ENCODE peak calls at places on chromosome 7, in eight cellular contexts. One of them, this sample, is unnamed.
A peak's percentile ranks its signal among the peaks of the same experiment; 100 is the strongest.

GRCh38 chr7:50092579-50093411 is at the start of gene ZPBP:
- DNase-seq in suprapubic skin: no peak
- DNase-seq in MM.1S: peak; percentile 57
- DNase-seq in colonic mucosa: peak; percentile 44
- DNase-seq in neuronal stem cell: peak; percentile 48
- DNase-seq in lower lobe of right lung: peak; percentile 56
- DNase-seq in neural progenitor cell: peak; percentile 60
- DNase-seq in CD4-positive, CD25-positive, alpha-beta regulatory T cell: peak; percentile 72
- DNase-seq in this sample: peak; percentile 55

GRCh38 chr7:41047789-41048191 is 655.1 kb downstream of the INHBA start:
- DNase-seq in suprapubic skin: no peak
- DNase-seq in MM.1S: no peak
- DNase-seq in colonic mucosa: no peak
- DNase-seq in neuronal stem cell: no peak
- DNase-seq in lower lobe of right lung: no peak
- DNase-seq in neural progenitor cell: no peak
- DNase-seq in CD4-positive, CD25-positive, alpha-beta regulatory T cell: no peak
- DNase-seq in this sample: no peak

GRCh38 chr7:5428470-5429252 is 5.0 kb upstream of the TNRC18 start:
- DNase-seq in suprapubic skin: peak; percentile 91
- DNase-seq in MM.1S: no peak
- DNase-seq in colonic mucosa: peak; percentile 77
- DNase-seq in neuronal stem cell: no peak
- DNase-seq in lower lobe of right lung: peak; percentile 72
- DNase-seq in neural progenitor cell: peak; percentile 50
- DNase-seq in CD4-positive, CD25-positive, alpha-beta regulatory T cell: no peak
- DNase-seq in this sample: no peak

GRCh38 chr7:45033261-45033930 is 33.4 kb downstream of the CCM2 start:
- DNase-seq in suprapubic skin: no peak
- DNase-seq in MM.1S: no peak
- DNase-seq in colonic mucosa: no peak
- DNase-seq in neuronal stem cell: no peak
- DNase-seq in lower lobe of right lung: no peak
- DNase-seq in neural progenitor cell: no peak
- DNase-seq in CD4-positive, CD25-positive, alpha-beta regulatory T cell: no peak
- DNase-seq in this sample: peak; percentile 24

GRCh38 chr7:133746847-133747246 is 380.3 kb upstream of the LRGUK start:
- DNase-seq in suprapubic skin: no peak
- DNase-seq in MM.1S: no peak
- DNase-seq in colonic mucosa: no peak
- DNase-seq in neuronal stem cell: no peak
- DNase-seq in lower lobe of right lung: no peak
- DNase-seq in neural progenitor cell: no peak
- DNase-seq in CD4-positive, CD25-positive, alpha-beta regulatory T cell: no peak
- DNase-seq in this sample: no peak

GRCh38 chr7:101108330-101108857 is 18.5 kb upstream of the SERPINE1 start:
- DNase-seq in suprapubic skin: no peak
- DNase-seq in MM.1S: no peak
- DNase-seq in colonic mucosa: no peak
- DNase-seq in neuronal stem cell: peak; percentile 39
- DNase-seq in lower lobe of right lung: peak; percentile 67
- DNase-seq in neural progenitor cell: peak; percentile 60
- DNase-seq in CD4-positive, CD25-positive, alpha-beta regulatory T cell: no peak
- DNase-seq in this sample: no peak

GRCh38 chr7:29243777-29244655 is 49.4 kb downstream of the CHN2 start:
- DNase-seq in suprapubic skin: no peak
- DNase-seq in MM.1S: peak; percentile 57
- DNase-seq in colonic mucosa: no peak
- DNase-seq in neuronal stem cell: no peak
- DNase-seq in lower lobe of right lung: no peak
- DNase-seq in neural progenitor cell: no peak
- DNase-seq in CD4-positive, CD25-positive, alpha-beta regulatory T cell: no peak
- DNase-seq in this sample: peak; percentile 27

GRCh38 chr7:38978474-38978873 is 765 bp downstream of the POU6F2 start:
- DNase-seq in suprapubic skin: no peak
- DNase-seq in MM.1S: no peak
- DNase-seq in colonic mucosa: no peak
- DNase-seq in neuronal stem cell: no peak
- DNase-seq in lower lobe of right lung: no peak
- DNase-seq in neural progenitor cell: peak; percentile 16
- DNase-seq in CD4-positive, CD25-positive, alpha-beta regulatory T cell: no peak
- DNase-seq in this sample: no peak

GRCh38 chr7:90677742-90678439 is 81.8 kb downstream of the CDK14 start:
- DNase-seq in suprapubic skin: no peak
- DNase-seq in MM.1S: no peak
- DNase-seq in colonic mucosa: no peak
- DNase-seq in neuronal stem cell: no peak
- DNase-seq in lower lobe of right lung: no peak
- DNase-seq in neural progenitor cell: peak; percentile 16
- DNase-seq in CD4-positive, CD25-positive, alpha-beta regulatory T cell: no peak
- DNase-seq in this sample: no peak

GRCh38 chr7:4878336-4879335 is 4.9 kb downstream of the RADIL start:
- DNase-seq in suprapubic skin: no peak
- DNase-seq in MM.1S: no peak
- DNase-seq in colonic mucosa: no peak
- DNase-seq in neuronal stem cell: no peak
- DNase-seq in lower lobe of right lung: no peak
- DNase-seq in neural progenitor cell: no peak
- DNase-seq in CD4-positive, CD25-positive, alpha-beta regulatory T cell: no peak
- DNase-seq in this sample: no peak

GRCh38 chr7:46754135-46754730 is 827.7 kb downstream of the TNS3 start:
- DNase-seq in suprapubic skin: no peak
- DNase-seq in MM.1S: no peak
- DNase-seq in colonic mucosa: no peak
- DNase-seq in neuronal stem cell: no peak
- DNase-seq in lower lobe of right lung: no peak
- DNase-seq in neural progenitor cell: no peak
- DNase-seq in CD4-positive, CD25-positive, alpha-beta regulatory T cell: no peak
- DNase-seq in this sample: no peak

GRCh38 chr7:9026121-9026520 is 592.7 kb downstream of the NXPH1 start:
- DNase-seq in suprapubic skin: no peak
- DNase-seq in MM.1S: no peak
- DNase-seq in colonic mucosa: no peak
- DNase-seq in neuronal stem cell: no peak
- DNase-seq in lower lobe of right lung: no peak
- DNase-seq in neural progenitor cell: no peak
- DNase-seq in CD4-positive, CD25-positive, alpha-beta regulatory T cell: no peak
- DNase-seq in this sample: no peak

GRCh38 chr7:106015586-106016218 is 52.6 kb downstream of the CDHR3 start:
- DNase-seq in suprapubic skin: no peak
- DNase-seq in MM.1S: no peak
- DNase-seq in colonic mucosa: no peak
- DNase-seq in neuronal stem cell: no peak
- DNase-seq in lower lobe of right lung: no peak
- DNase-seq in neural progenitor cell: no peak
- DNase-seq in CD4-positive, CD25-positive, alpha-beta regulatory T cell: no peak
- DNase-seq in this sample: no peak

GRCh38 chr7:123961731-123962130 is 36.7 kb downstream of the SPAM1 start:
- DNase-seq in suprapubic skin: no peak
- DNase-seq in MM.1S: no peak
- DNase-seq in colonic mucosa: no peak
- DNase-seq in neuronal stem cell: no peak
- DNase-seq in lower lobe of right lung: no peak
- DNase-seq in neural progenitor cell: no peak
- DNase-seq in CD4-positive, CD25-positive, alpha-beta regulatory T cell: no peak
- DNase-seq in this sample: no peak

GRCh38 chr7:87179180-87179579 is 26.9 kb downstream of the DMTF1 start:
- DNase-seq in suprapubic skin: no peak
- DNase-seq in MM.1S: no peak
- DNase-seq in colonic mucosa: no peak
- DNase-seq in neuronal stem cell: no peak
- DNase-seq in lower lobe of right lung: no peak
- DNase-seq in neural progenitor cell: no peak
- DNase-seq in CD4-positive, CD25-positive, alpha-beta regulatory T cell: no peak
- DNase-seq in this sample: no peak

GRCh38 chr7:87171282-87171934 is 19.2 kb downstream of the DMTF1 start:
- DNase-seq in suprapubic skin: no peak
- DNase-seq in MM.1S: no peak
- DNase-seq in colonic mucosa: no peak
- DNase-seq in neuronal stem cell: no peak
- DNase-seq in lower lobe of right lung: no peak
- DNase-seq in neural progenitor cell: no peak
- DNase-seq in CD4-positive, CD25-positive, alpha-beta regulatory T cell: no peak
- DNase-seq in this sample: no peak

GRCh38 chr7:87178320-87178719 is 26.1 kb downstream of the DMTF1 start:
- DNase-seq in suprapubic skin: no peak
- DNase-seq in MM.1S: no peak
- DNase-seq in colonic mucosa: no peak
- DNase-seq in neuronal stem cell: no peak
- DNase-seq in lower lobe of right lung: no peak
- DNase-seq in neural progenitor cell: no peak
- DNase-seq in CD4-positive, CD25-positive, alpha-beta regulatory T cell: no peak
- DNase-seq in this sample: no peak

GRCh38 chr7:87170828-87171227 is 18.6 kb downstream of the DMTF1 start:
- DNase-seq in suprapubic skin: no peak
- DNase-seq in MM.1S: no peak
- DNase-seq in colonic mucosa: no peak
- DNase-seq in neuronal stem cell: no peak
- DNase-seq in lower lobe of right lung: no peak
- DNase-seq in neural progenitor cell: no peak
- DNase-seq in CD4-positive, CD25-positive, alpha-beta regulatory T cell: no peak
- DNase-seq in this sample: no peak

DNA sequence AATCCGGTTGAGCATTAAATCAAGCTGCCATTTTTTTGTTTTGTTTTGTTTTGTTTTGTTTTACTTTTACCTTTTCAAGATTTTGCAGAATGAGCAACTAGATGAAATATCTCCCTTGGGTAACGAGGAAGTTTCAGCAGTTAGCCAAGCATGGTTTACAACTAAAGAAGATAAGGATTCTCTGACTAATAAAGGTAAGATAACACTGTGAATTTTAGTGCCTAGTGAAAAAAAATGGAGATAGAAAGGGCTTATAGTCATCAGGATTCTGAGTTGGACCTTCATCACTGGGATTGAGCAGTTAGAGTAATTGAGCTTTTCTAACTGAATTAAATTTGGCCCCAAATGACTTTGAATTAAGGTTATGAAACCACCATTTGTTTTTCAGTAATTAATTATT is 21.2 kb downstream of the DMTF1 start:
- DNase-seq in suprapubic skin: no peak
- DNase-seq in MM.1S: no peak
- DNase-seq in colonic mucosa: no peak
- DNase-seq in neuronal stem cell: no peak
- DNase-seq in lower lobe of right lung: no peak
- DNase-seq in neural progenitor cell: no peak
- DNase-seq in CD4-positive, CD25-positive, alpha-beta regulatory T cell: no peak
- DNase-seq in this sample: no peak
- H3K36me3 ChIP-seq in suprapubic skin: peaks cover 77% of the 10 kb centered on the region
- H3K36me3 ChIP-seq in MM.1S: peaks cover 14% of the 10 kb centered on the region
- H3K36me3 ChIP-seq in colonic mucosa: peaks cover 10% of the 10 kb centered on the region
- H3K36me3 ChIP-seq in neuronal stem cell: peaks cover 21% of the 10 kb centered on the region
- H3K36me3 ChIP-seq in lower lobe of right lung: peaks cover 100% of the 10 kb centered on the region
- H3K36me3 ChIP-seq in neural progenitor cell: peaks cover 59% of the 10 kb centered on the region
- H3K36me3 ChIP-seq in CD4-positive, CD25-positive, alpha-beta regulatory T cell: peaks cover 85% of the 10 kb centered on the region
- H3K36me3 ChIP-seq in this sample: peaks cover 55% of the 10 kb centered on the region

DNA sequence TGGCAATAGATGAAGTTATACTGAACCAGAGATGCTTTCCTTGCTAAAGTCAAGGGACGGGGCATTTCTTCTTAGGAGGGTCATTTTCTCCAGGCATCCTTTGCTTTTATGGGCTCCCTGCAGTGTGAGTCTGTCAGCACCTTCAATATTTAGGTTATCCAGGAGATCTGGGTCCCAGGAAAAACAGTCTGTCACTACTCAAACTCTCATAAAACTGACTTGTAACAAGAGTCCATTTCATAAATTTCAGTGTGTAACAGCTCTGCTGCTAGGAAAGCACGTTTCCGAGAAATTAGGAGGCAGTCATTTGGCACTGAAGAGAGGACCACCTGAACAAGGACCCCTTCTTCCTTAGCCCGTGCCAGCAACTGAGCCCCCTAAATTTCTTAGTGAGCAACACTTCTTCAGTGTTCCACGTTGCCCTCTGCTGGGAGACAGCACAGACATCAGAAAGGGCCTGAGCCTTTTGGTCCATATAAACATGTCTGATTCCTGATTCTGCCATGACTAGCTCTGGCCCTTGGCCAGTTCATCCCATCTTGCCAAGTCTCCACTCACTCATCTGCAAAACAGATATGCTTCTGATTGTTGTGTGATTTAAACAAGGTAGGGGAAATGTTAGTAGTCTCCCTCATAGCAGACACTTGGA is 7.2 kb downstream of the GCC1 start:
- DNase-seq in suprapubic skin: no peak
- DNase-seq in MM.1S: no peak
- DNase-seq in colonic mucosa: no peak
- DNase-seq in neuronal stem cell: no peak
- DNase-seq in lower lobe of right lung: no peak
- DNase-seq in neural progenitor cell: peak; percentile 47
- DNase-seq in CD4-positive, CD25-positive, alpha-beta regulatory T cell: no peak
- DNase-seq in this sample: no peak
- H3K4me1 ChIP-seq in suprapubic skin: peaks cover 23% of the 10 kb centered on the region
- H3K4me1 ChIP-seq in MM.1S: no peaks in the 10 kb centered on the region
- H3K4me1 ChIP-seq in colonic mucosa: no peaks in the 10 kb centered on the region
- H3K4me1 ChIP-seq in neuronal stem cell: no peaks in the 10 kb centered on the region
- H3K4me1 ChIP-seq in lower lobe of right lung: peaks cover 20% of the 10 kb centered on the region
- H3K4me1 ChIP-seq in neural progenitor cell: no peaks in the 10 kb centered on the region
- H3K4me1 ChIP-seq in CD4-positive, CD25-positive, alpha-beta regulatory T cell: peaks cover 24% of the 10 kb centered on the region
- H3K4me1 ChIP-seq in this sample: peaks cover 26% of the 10 kb centered on the region

GRCh38 chr7:74194686-74195085 is 15.1 kb upstream of the LAT2 start:
- DNase-seq in suprapubic skin: no peak
- DNase-seq in MM.1S: no peak
- DNase-seq in colonic mucosa: no peak
- DNase-seq in neuronal stem cell: no peak
- DNase-seq in lower lobe of right lung: no peak
- DNase-seq in neural progenitor cell: no peak
- DNase-seq in CD4-positive, CD25-positive, alpha-beta regulatory T cell: no peak
- DNase-seq in this sample: no peak

GRCh38 chr7:74191231-74191630 is 17.1 kb downstream of the EIF4H start:
- DNase-seq in suprapubic skin: no peak
- DNase-seq in MM.1S: no peak
- DNase-seq in colonic mucosa: no peak
- DNase-seq in neuronal stem cell: no peak
- DNase-seq in lower lobe of right lung: no peak
- DNase-seq in neural progenitor cell: no peak
- DNase-seq in CD4-positive, CD25-positive, alpha-beta regulatory T cell: no peak
- DNase-seq in this sample: no peak

GRCh38 chr7:74190259-74190658 is 16.1 kb downstream of the EIF4H start:
- DNase-seq in suprapubic skin: no peak
- DNase-seq in MM.1S: no peak
- DNase-seq in colonic mucosa: no peak
- DNase-seq in neuronal stem cell: no peak
- DNase-seq in lower lobe of right lung: no peak
- DNase-seq in neural progenitor cell: no peak
- DNase-seq in CD4-positive, CD25-positive, alpha-beta regulatory T cell: no peak
- DNase-seq in this sample: no peak

GRCh38 chr7:74193054-74193453 is 16.8 kb upstream of the LAT2 start:
- DNase-seq in suprapubic skin: no peak
- DNase-seq in MM.1S: no peak
- DNase-seq in colonic mucosa: no peak
- DNase-seq in neuronal stem cell: no peak
- DNase-seq in lower lobe of right lung: no peak
- DNase-seq in neural progenitor cell: no peak
- DNase-seq in CD4-positive, CD25-positive, alpha-beta regulatory T cell: no peak
- DNase-seq in this sample: no peak

GRCh38 chr7:74193913-74194312 is 15.9 kb upstream of the LAT2 start:
- DNase-seq in suprapubic skin: no peak
- DNase-seq in MM.1S: no peak
- DNase-seq in colonic mucosa: no peak
- DNase-seq in neuronal stem cell: no peak
- DNase-seq in lower lobe of right lung: no peak
- DNase-seq in neural progenitor cell: no peak
- DNase-seq in CD4-positive, CD25-positive, alpha-beta regulatory T cell: no peak
- DNase-seq in this sample: no peak
- H3K36me3 ChIP-seq in suprapubic skin: peaks cover 87% of the 10 kb centered on the region
- H3K36me3 ChIP-seq in MM.1S: peaks cover 26% of the 10 kb centered on the region
- H3K36me3 ChIP-seq in colonic mucosa: peaks cover 23% of the 10 kb centered on the region
- H3K36me3 ChIP-seq in neuronal stem cell: peaks cover 48% of the 10 kb centered on the region
- H3K36me3 ChIP-seq in lower lobe of right lung: peaks cover 83% of the 10 kb centered on the region
- H3K36me3 ChIP-seq in neural progenitor cell: peaks cover 40% of the 10 kb centered on the region
- H3K36me3 ChIP-seq in CD4-positive, CD25-positive, alpha-beta regulatory T cell: peaks cover 67% of the 10 kb centered on the region
- H3K36me3 ChIP-seq in this sample: peaks cover 46% of the 10 kb centered on the region

GRCh38 chr7:36281945-36282727 is 107.5 kb upstream of the ANLN start:
- DNase-seq in suprapubic skin: no peak
- DNase-seq in MM.1S: no peak
- DNase-seq in colonic mucosa: no peak
- DNase-seq in neuronal stem cell: no peak
- DNase-seq in lower lobe of right lung: no peak
- DNase-seq in neural progenitor cell: no peak
- DNase-seq in CD4-positive, CD25-positive, alpha-beta regulatory T cell: no peak
- DNase-seq in this sample: no peak
- H3K4me1 ChIP-seq in suprapubic skin: peaks cover 48% of the 10 kb centered on the region
- H3K4me1 ChIP-seq in MM.1S: no peaks in the 10 kb centered on the region
- H3K4me1 ChIP-seq in colonic mucosa: peaks cover 9% of the 10 kb centered on the region
- H3K4me1 ChIP-seq in neuronal stem cell: peaks cover 20% of the 10 kb centered on the region
- H3K4me1 ChIP-seq in lower lobe of right lung: peaks cover 42% of the 10 kb centered on the region
- H3K4me1 ChIP-seq in neural progenitor cell: peaks cover 40% of the 10 kb centered on the region
- H3K4me1 ChIP-seq in CD4-positive, CD25-positive, alpha-beta regulatory T cell: peaks cover 29% of the 10 kb centered on the region
- H3K4me1 ChIP-seq in this sample: peaks cover 55% of the 10 kb centered on the region